ENCODE peak calls at places on chromosome 3, in four cellular contexts. One of them, this sample, is unnamed.

GRCh38 chr3:52897130-52898109 is at the start of gene STIMATE:
- DNase-seq in A549: peak; percentile 60
- DNase-seq in GM06990: peak; percentile 91
- DNase-seq in RWPE2: peak; percentile 85
- DNase-seq in this sample: peak; percentile 88

GRCh38 chr3:142912440-142913172 is 23.7 kb upstream of the PCOLCE2 start:
- DNase-seq in A549: no peak
- DNase-seq in GM06990: no peak
- DNase-seq in RWPE2: no peak
- DNase-seq in this sample: no peak

GRCh38 chr3:45960289-45960688 is 17.0 kb downstream of the CXCR6 start:
- DNase-seq in A549: no peak
- DNase-seq in GM06990: no peak
- DNase-seq in RWPE2: no peak
- DNase-seq in this sample: no peak

GRCh38 chr3:127328391-127328790 is 40.5 kb upstream of the PRR20G start:
- DNase-seq in A549: no peak
- DNase-seq in GM06990: no peak
- DNase-seq in RWPE2: no peak
- DNase-seq in this sample: no peak

GRCh38 chr3:49602877-49603411 is 48.7 kb downstream of the BSN start:
- DNase-seq in A549: no peak
- DNase-seq in GM06990: no peak
- DNase-seq in RWPE2: no peak
- DNase-seq in this sample: peak; percentile 12

GRCh38 chr3:36804295-36805055 is 40.1 kb upstream of the DCLK3 start:
- DNase-seq in A549: no peak
- DNase-seq in GM06990: no peak
- DNase-seq in RWPE2: no peak
- DNase-seq in this sample: no peak

GRCh38 chr3:175287361-175287963 is 428.3 kb downstream of the NAALADL2 start:
- DNase-seq in A549: no peak
- DNase-seq in GM06990: no peak
- DNase-seq in RWPE2: no peak
- DNase-seq in this sample: peak; percentile 66

GRCh38 chr3:185586644-185586964 is 509 bp downstream of the SENP2 start:
- DNase-seq in A549: no peak
- DNase-seq in GM06990: no peak
- DNase-seq in RWPE2: peak; percentile 68
- DNase-seq in this sample: no peak

GRCh38 chr3:111837112-111837511 is 22.0 kb upstream of the PHLDB2 start:
- DNase-seq in A549: no peak
- DNase-seq in GM06990: no peak
- DNase-seq in RWPE2: no peak
- DNase-seq in this sample: no peak

GRCh38 chr3:13177641-13178040 is 104.4 kb upstream of the IQSEC1 start:
- DNase-seq in A549: no peak
- DNase-seq in GM06990: no peak
- DNase-seq in RWPE2: no peak
- DNase-seq in this sample: no peak

GRCh38 chr3:15289661-15290060 is 42.7 kb downstream of the SH3BP5 start:
- DNase-seq in A549: no peak
- DNase-seq in GM06990: no peak
- DNase-seq in RWPE2: no peak
- DNase-seq in this sample: no peak

GRCh38 chr3:36823806-36824205 is 59.5 kb upstream of the DCLK3 start:
- DNase-seq in A549: no peak
- DNase-seq in GM06990: no peak
- DNase-seq in RWPE2: no peak
- DNase-seq in this sample: no peak

GRCh38 chr3:147361671-147362420 is 44.5 kb downstream of the ZIC4 start:
- DNase-seq in A549: peak; percentile 27
- DNase-seq in GM06990: no peak
- DNase-seq in RWPE2: no peak
- DNase-seq in this sample: peak; percentile 66

GRCh38 chr3:11521167-11521566 is 122.5 kb downstream of the VGLL4 start:
- DNase-seq in A549: no peak
- DNase-seq in GM06990: no peak
- DNase-seq in RWPE2: no peak
- DNase-seq in this sample: no peak

GRCh38 chr3:126543457-126544090 is 15.2 kb downstream of the C3orf22 start:
- DNase-seq in A549: no peak
- DNase-seq in GM06990: no peak
- DNase-seq in RWPE2: peak; percentile 36
- DNase-seq in this sample: no peak

GRCh38 chr3:100175637-100176250 is 61.4 kb upstream of the FILIP1L start:
- DNase-seq in A549: no peak
- DNase-seq in GM06990: no peak
- DNase-seq in RWPE2: no peak
- DNase-seq in this sample: no peak

GRCh38 chr3:13708871-13709595 is 160.1 kb downstream of the FBLN2 start:
- DNase-seq in A549: no peak
- DNase-seq in GM06990: no peak
- DNase-seq in RWPE2: peak; percentile 9
- DNase-seq in this sample: no peak

GRCh38 chr3:174440350-174440716 is 418.8 kb upstream of the NAALADL2 start:
- DNase-seq in A549: no peak
- DNase-seq in GM06990: no peak
- DNase-seq in RWPE2: no peak
- DNase-seq in this sample: no peak

GRCh38 chr3:56795807-56796185 is 6.0 kb downstream of the ARHGEF3 start:
- DNase-seq in A549: no peak
- DNase-seq in GM06990: no peak
- DNase-seq in RWPE2: no peak
- DNase-seq in this sample: no peak

GRCh38 chr3:188230962-188231361 is 77.0 kb downstream of the LPP start:
- DNase-seq in A549: no peak
- DNase-seq in GM06990: no peak
- DNase-seq in RWPE2: no peak
- DNase-seq in this sample: no peak

GRCh38 chr3:131957980-131958379 is 76.8 kb downstream of the CPNE4 start:
- DNase-seq in A549: no peak
- DNase-seq in GM06990: no peak
- DNase-seq in RWPE2: no peak
- DNase-seq in this sample: no peak

GRCh38 chr3:180743813-180744212 is 64.5 kb upstream of the CCDC39 start:
- DNase-seq in A549: no peak
- DNase-seq in GM06990: no peak
- DNase-seq in RWPE2: no peak
- DNase-seq in this sample: no peak

GRCh38 chr3:140910860-140911259 is 30.8 kb upstream of the SLC25A36 start:
- DNase-seq in A549: peak; percentile 12
- DNase-seq in GM06990: no peak
- DNase-seq in RWPE2: no peak
- DNase-seq in this sample: no peak

GRCh38 chr3:16439163-16439847 is 74.2 kb downstream of the RFTN1 start:
- DNase-seq in A549: no peak
- DNase-seq in GM06990: no peak
- DNase-seq in RWPE2: no peak
- DNase-seq in this sample: no peak

GRCh38 chr3:192892981-192893827 is 24.5 kb downstream of the MB21D2 start:
- DNase-seq in A549: peak; percentile 90
- DNase-seq in GM06990: peak; percentile 74
- DNase-seq in RWPE2: peak; percentile 72
- DNase-seq in this sample: peak; percentile 98
- H3K4me3 ChIP-seq in A549: peak overlapping the region; percentile 13
- H3K4me3 ChIP-seq in GM06990: peak overlapping the region; percentile 18
- H3K4me3 ChIP-seq in RWPE2: no peak overlapping the region
- H3K4me3 ChIP-seq in this sample: peak overlapping the region; percentile 33

GRCh38 chr3:43923101-43923979 is 232.6 kb downstream of the ABHD5 start:
- DNase-seq in A549: no peak
- DNase-seq in GM06990: no peak
- DNase-seq in RWPE2: no peak
- DNase-seq in this sample: no peak
- TF ChIP-seq CTCF in A549: no peak
- TF ChIP-seq CTCF in GM06990: no peak
- TF ChIP-seq CTCF in RWPE2: no peak
- TF ChIP-seq CTCF in this sample: no peak

GRCh38 chr3:59128685-59129084 is 78.9 kb upstream of the CFAP20DC start:
- DNase-seq in A549: no peak
- DNase-seq in GM06990: no peak
- DNase-seq in RWPE2: no peak
- DNase-seq in this sample: no peak

GRCh38 chr3:59138966-59139365 is 89.1 kb upstream of the CFAP20DC start:
- DNase-seq in A549: no peak
- DNase-seq in GM06990: no peak
- DNase-seq in RWPE2: no peak
- DNase-seq in this sample: no peak

GRCh38 chr3:59131016-59131771 is 81.4 kb upstream of the CFAP20DC start:
- DNase-seq in A549: no peak
- DNase-seq in GM06990: no peak
- DNase-seq in RWPE2: no peak
- DNase-seq in this sample: no peak

GRCh38 chr3:59135091-59135490 is 85.3 kb upstream of the CFAP20DC start:
- DNase-seq in A549: no peak
- DNase-seq in GM06990: no peak
- DNase-seq in RWPE2: no peak
- DNase-seq in this sample: no peak

GRCh38 chr3:59133350-59133749 is 83.5 kb upstream of the CFAP20DC start:
- DNase-seq in A549: no peak
- DNase-seq in GM06990: no peak
- DNase-seq in RWPE2: no peak
- DNase-seq in this sample: no peak
- H3K4me3 ChIP-seq in A549: no peak overlapping the region
- H3K4me3 ChIP-seq in GM06990: no peak overlapping the region
- H3K4me3 ChIP-seq in RWPE2: no peak overlapping the region
- H3K4me3 ChIP-seq in this sample: no peak overlapping the region

GRCh38 chr3:38137615-38138346 is 680 bp upstream of the MYD88 start:
- DNase-seq in A549: no peak
- DNase-seq in GM06990: no peak
- DNase-seq in RWPE2: peak; percentile 37
- DNase-seq in this sample: peak; percentile 63
- TF ChIP-seq CTCF in A549: no peak
- TF ChIP-seq CTCF in GM06990: no peak
- TF ChIP-seq CTCF in RWPE2: no peak
- TF ChIP-seq CTCF in this sample: no peak

DNA sequence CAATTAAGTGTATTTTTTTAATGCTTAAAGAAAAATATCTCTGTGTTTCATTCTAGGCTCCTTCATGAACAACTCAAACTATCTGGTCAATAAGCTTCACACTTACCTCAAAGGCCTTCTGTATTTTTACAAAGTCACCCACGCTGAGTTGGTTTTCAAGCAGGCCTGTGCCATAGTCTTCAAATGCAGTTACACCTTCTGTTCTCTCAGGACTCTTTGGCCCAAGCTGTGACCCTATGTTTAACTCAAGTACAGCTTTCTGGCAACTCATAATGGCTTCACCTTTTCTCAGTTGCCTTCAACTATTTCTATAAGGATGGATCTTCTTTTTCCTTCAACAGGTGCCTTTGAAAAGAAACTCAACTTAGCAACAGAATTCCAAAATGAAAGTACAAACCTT is 587 bp downstream of the WDR49 start:
- DNase-seq in A549: no peak
- DNase-seq in GM06990: no peak
- DNase-seq in RWPE2: no peak
- DNase-seq in this sample: no peak
- H3K4me3 ChIP-seq in A549: no peak overlapping the region
- H3K4me3 ChIP-seq in GM06990: no peak overlapping the region
- H3K4me3 ChIP-seq in RWPE2: no peak overlapping the region
- H3K4me3 ChIP-seq in this sample: no peak overlapping the region

GRCh38 chr3:64223809-64224570 is 1.3 kb downstream of the PRICKLE2 start:
- DNase-seq in A549: peak; percentile 68
- DNase-seq in GM06990: no peak
- DNase-seq in RWPE2: no peak
- DNase-seq in this sample: peak; percentile 24
- TF ChIP-seq CTCF in A549: peak; percentile 45
- TF ChIP-seq CTCF in GM06990: no peak
- TF ChIP-seq CTCF in RWPE2: peak; percentile 13
- TF ChIP-seq CTCF in this sample: no peak

GRCh38 chr3:156551746-156552145 is 3.2 kb downstream of the SSR3 start:
- DNase-seq in A549: no peak
- DNase-seq in GM06990: no peak
- DNase-seq in RWPE2: no peak
- DNase-seq in this sample: no peak
- H3K4me3 ChIP-seq in A549: no peak overlapping the region
- H3K4me3 ChIP-seq in GM06990: no peak overlapping the region
- H3K4me3 ChIP-seq in RWPE2: no peak overlapping the region
- H3K4me3 ChIP-seq in this sample: no peak overlapping the region

This sample was measured in GM12865.